ENCODE peak calls at places on chromosomes 7 and 10, in four cellular contexts. S, M, X and D are unnamed samples.
A peak's percentile ranks its signal among the peaks of the same experiment; 100 is the strongest.

GRCh38 chr7:37482953-37483352 is 34.3 kb upstream of the ELMO1 start:
- DNase-seq in S (no peak), M (no peak), X (no peak), D (no peak)

GRCh38 chr7:45417268-45417667 is 156.9 kb upstream of the ADCY1 start:
- DNase-seq in M (no peak), S (no peak), X (no peak), D (no peak)

GRCh38 chr10:62548686-62549085 is 174.5 kb downstream of the ZNF365 start:
- DNase-seq in M (no peak), X (no peak), S (no peak), D (no peak)

GRCh38 chr10:71392292-71392691 is 4.4 kb upstream of the CDH23 start:
- DNase-seq in S (no peak), X (no peak), M (no peak), D (no peak)

GRCh38 chr10:15504101-15504840 is 133.2 kb upstream of the FAM171A1 start:
- DNase-seq in S (peak; percentile 82), M (no peak), X (no peak), D (no peak)

GRCh38 chr10:53453196-53453595 is 680.6 kb upstream of the MBL2 start:
- DNase-seq in S (no peak), X (no peak), M (no peak), D (no peak)

GRCh38 chr7:69847921-69848612 is 249.8 kb downstream of the AUTS2 start:
- DNase-seq in X (no peak), M (no peak), S (no peak), D (no peak)

GRCh38 chr10:78331391-78331922 is 297.8 kb downstream of the RPS24 start:
- DNase-seq in X (no peak), M (no peak), S (peak; percentile 23), D (no peak)

GRCh38 chr10:47261121-47261520 is 38.9 kb upstream of the GDF10 start:
- DNase-seq in S (no peak), M (no peak), X (no peak), D (no peak)

GRCh38 chr7:134601459-134601858 is 45.2 kb upstream of the BPGM start:
- DNase-seq in M (no peak), X (no peak), S (no peak), D (no peak)

GRCh38 chr10:112815238-112816032 is 134.6 kb upstream of the TCF7L2 start:
- DNase-seq in S (peak; percentile 67), X (no peak), M (no peak), D (no peak)

GRCh38 chr10:99648717-99649116 is 10.6 kb upstream of the ENTPD7 start:
- DNase-seq in X (no peak), S (no peak), M (no peak), D (no peak)

GRCh38 chr7:55191926-55192692 is 173.0 kb upstream of the LANCL2 start:
- DNase-seq in M (no peak), S (no peak), X (peak; percentile 93), D (no peak)
- TF ChIP-seq CTCF in M (no peak), S (peak; percentile 31), X (peak; percentile 40), D (peak; percentile 13)

GRCh38 chr10:18647945-18648344 is 3.4 kb downstream of the NSUN6 start:
- DNase-seq in X (no peak), M (no peak), S (no peak), D (no peak)
- H3K4me3 ChIP-seq in X (no peak overlapping the region), M (no peak overlapping the region), S (no peak overlapping the region), D (no peak overlapping the region)

DNA sequence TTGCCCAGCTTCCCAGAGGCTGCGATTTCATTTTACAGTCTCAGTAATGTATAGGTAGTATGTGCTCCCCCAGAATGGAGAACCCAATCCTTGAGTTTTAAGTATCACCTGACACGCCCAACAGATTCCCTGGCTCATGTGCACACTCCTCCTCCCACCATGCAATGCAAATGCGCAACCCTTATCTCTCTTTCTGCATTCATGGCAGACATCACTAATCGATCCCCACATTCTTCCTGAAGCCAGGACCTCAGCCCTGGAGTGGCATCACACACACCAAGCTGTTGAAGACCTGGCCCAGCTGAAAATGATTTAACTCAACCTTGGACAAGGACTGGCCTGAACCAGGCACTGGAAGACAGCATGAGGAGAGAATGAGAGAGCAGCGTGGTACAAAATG is 68.4 kb downstream of the ZRANB1 start:
- DNase-seq in M (no peak), S (no peak), X (no peak), D (no peak)
- TF ChIP-seq CTCF in M (no peak), S (no peak), X (no peak), D (no peak)

GRCh38 chr7:116311816-116312471 is 101.6 kb downstream of the TES start:
- DNase-seq in M (no peak), X (no peak), S (no peak), D (no peak)

GRCh38 chr7:116315803-116316202 is 105.5 kb downstream of the TES start:
- DNase-seq in M (no peak), X (no peak), S (no peak), D (no peak)

GRCh38 chr7:116317907-116318306 is 107.6 kb downstream of the TES start:
- DNase-seq in M (no peak), S (no peak), X (no peak), D (no peak)

GRCh38 chr7:116315293-116315692 is 105.0 kb downstream of the TES start:
- DNase-seq in M (no peak), X (no peak), S (peak; percentile 82), D (peak; percentile 33)

GRCh38 chr7:116316838-116317612 is 106.7 kb downstream of the TES start:
- DNase-seq in M (peak; percentile 63), S (peak; percentile 98), X (no peak), D (peak; percentile 99)
- H3K4me3 ChIP-seq in M (no peak overlapping the region), S (no peak overlapping the region), X (no peak overlapping the region), D (peak overlapping the region; percentile 12)

DNA sequence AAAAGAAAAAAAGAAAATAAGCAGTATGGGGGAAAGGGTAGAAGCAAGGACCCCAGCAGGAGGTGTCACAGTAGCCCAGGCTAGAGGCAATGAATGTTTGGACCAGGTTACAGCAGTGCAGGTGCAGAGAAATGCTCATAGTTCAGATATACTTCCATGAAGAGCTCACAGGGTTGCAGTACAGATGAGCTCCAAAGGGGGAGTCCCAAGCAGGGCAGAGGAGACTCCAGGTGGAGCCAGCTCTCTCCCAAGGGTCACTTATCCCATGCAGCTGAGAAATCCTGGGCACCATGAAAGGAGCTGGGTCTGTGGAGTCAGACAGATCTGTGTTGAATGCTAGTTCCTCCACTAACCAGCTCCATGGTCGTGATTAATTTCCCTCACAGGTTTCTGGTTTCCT is 174.9 kb downstream of the C7orf25 start:
- DNase-seq in M (no peak), S (no peak), X (no peak), D (no peak)
- TF ChIP-seq CTCF in M (no peak), S (peak; percentile 53), X (no peak), D (no peak)

GRCh38 chr10:17226891-17227303 is 1.1 kb upstream of the VIM start:
- DNase-seq in S (no peak), M (no peak), X (no peak), D (no peak)
- H3K4me3 ChIP-seq in S (peak overlapping the region; percentile 17), M (peak overlapping the region; percentile 74), X (no peak overlapping the region), D (peak overlapping the region; percentile 18)

DNA sequence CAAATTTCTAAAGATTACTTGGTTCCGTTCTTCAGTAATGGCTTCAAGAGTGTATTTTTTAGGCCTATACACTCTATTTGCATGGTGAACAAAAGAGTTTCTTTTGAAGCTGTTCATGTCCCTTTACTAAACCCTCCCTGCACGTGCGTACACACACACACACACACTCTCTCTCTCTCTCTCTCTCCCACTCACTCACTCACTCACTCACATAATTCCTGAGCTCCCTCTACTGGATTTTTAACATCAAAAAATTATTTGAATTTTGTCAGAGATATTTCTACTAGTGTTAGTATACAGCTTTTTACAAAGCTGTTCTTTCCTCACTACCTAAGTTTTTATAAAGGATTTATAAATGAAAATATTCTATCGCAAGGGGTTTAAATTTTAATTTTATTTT is 85.9 kb downstream of the UBE3C start:
- DNase-seq in X (no peak), S (peak; percentile 6), M (no peak), D (no peak)
- TF ChIP-seq CTCF in X (peak; percentile 46), S (peak; percentile 35), M (no peak), D (no peak)

GRCh38 chr7:5445991-5446594 is 22.5 kb upstream of the TNRC18 start:
- DNase-seq in S (no peak), M (no peak), X (no peak), D (no peak)
- H3K4me3 ChIP-seq in S (no peak overlapping the region), M (no peak overlapping the region), X (no peak overlapping the region), D (no peak overlapping the region)

GRCh38 chr7:107502154-107502553 is 32.3 kb downstream of the GPR22 start:
- DNase-seq in M (no peak), X (no peak), S (no peak), D (no peak)

GRCh38 chr7:107502797-107503196 is 32.9 kb downstream of the GPR22 start:
- DNase-seq in X (no peak), M (no peak), S (no peak), D (no peak)

GRCh38 chr7:107503667-107504066 is 33.8 kb downstream of the GPR22 start:
- DNase-seq in M (no peak), S (no peak), X (no peak), D (no peak)

GRCh38 chr7:107505362-107505761 is 35.5 kb downstream of the GPR22 start:
- DNase-seq in M (no peak), X (no peak), S (no peak), D (no peak)

DNA sequence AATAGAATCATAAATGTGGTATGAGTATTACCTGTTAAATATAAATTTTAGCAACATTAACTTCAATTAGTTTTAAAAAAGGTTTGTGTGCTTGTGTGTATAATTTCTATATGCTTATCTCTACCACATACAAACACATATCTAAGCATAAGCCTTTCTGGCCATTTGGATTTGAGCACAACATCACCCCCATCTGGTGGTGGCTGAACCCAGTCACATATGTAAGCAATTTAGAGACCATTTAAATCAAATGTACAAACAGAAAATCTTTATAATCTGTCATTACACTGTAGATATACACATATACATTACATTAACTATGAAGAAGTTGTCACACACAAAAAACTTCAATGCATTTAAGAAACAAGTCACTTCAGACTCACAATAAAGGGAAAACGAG is 31.7 kb downstream of the GPR22 start:
- DNase-seq in X (peak; percentile 62), S (peak; percentile 48), M (no peak), D (no peak)
- TF ChIP-seq CTCF in X (peak; percentile 82), S (peak; percentile 67), M (no peak), D (peak; percentile 17)